ENCODE peak calls at places on chromosome 14, in four cellular contexts. One of them, this sample, is unnamed.

GRCh38 chr14:68884031-68885030 is 91.5 kb upstream of the ZFP36L1 start:
- DNase-seq in neural progenitor cell: no peak
- DNase-seq in fibroblast of lung: peak
- DNase-seq in Karpas-422: no peak
- DNase-seq in this sample: no peak

GRCh38 chr14:77144412-77145115 is 3.0 kb upstream of the ZDHHC22 start:
- DNase-seq in neural progenitor cell: no peak
- DNase-seq in Karpas-422: no peak
- DNase-seq in fibroblast of lung: no peak
- DNase-seq in this sample: no peak

GRCh38 chr14:55707365-55707804 is 127.4 kb downstream of the KTN1 start:
- DNase-seq in Karpas-422: peak
- DNase-seq in fibroblast of lung: peak
- DNase-seq in neural progenitor cell: peak
- DNase-seq in this sample: no peak

GRCh38 chr14:48035836-48036235 is 360.4 kb upstream of the MDGA2 start:
- DNase-seq in Karpas-422: no peak
- DNase-seq in neural progenitor cell: peak
- DNase-seq in fibroblast of lung: no peak
- DNase-seq in this sample: no peak

GRCh38 chr14:89757313-89757939 is 197.1 kb downstream of the EFCAB11 start:
- DNase-seq in fibroblast of lung: no peak
- DNase-seq in neural progenitor cell: no peak
- DNase-seq in Karpas-422: no peak
- DNase-seq in this sample: no peak

GRCh38 chr14:69612759-69613145 is 1.4 kb downstream of the SUSD6 start:
- DNase-seq in fibroblast of lung: no peak
- DNase-seq in neural progenitor cell: no peak
- DNase-seq in Karpas-422: no peak
- DNase-seq in this sample: no peak

GRCh38 chr14:90132821-90133570 is 71.2 kb downstream of the KCNK13 start:
- DNase-seq in fibroblast of lung: no peak
- DNase-seq in neural progenitor cell: no peak
- DNase-seq in Karpas-422: no peak
- DNase-seq in this sample: no peak

GRCh38 chr14:39184628-39185255 is 9.7 kb downstream of the PNN start:
- DNase-seq in Karpas-422: no peak
- DNase-seq in neural progenitor cell: no peak
- DNase-seq in fibroblast of lung: no peak
- DNase-seq in this sample: no peak

GRCh38 chr14:74978416-74978947 is 23.1 kb upstream of the PGF start:
- DNase-seq in Karpas-422: no peak
- DNase-seq in fibroblast of lung: no peak
- DNase-seq in neural progenitor cell: peak
- DNase-seq in this sample: no peak

GRCh38 chr14:68507544-68508081 is 285.3 kb downstream of the ZFP36L1 start:
- DNase-seq in fibroblast of lung: no peak
- DNase-seq in Karpas-422: no peak
- DNase-seq in neural progenitor cell: no peak
- DNase-seq in this sample: no peak

GRCh38 chr14:55102141-55102547 is 26.9 kb upstream of the LGALS3 start:
- DNase-seq in Karpas-422: peak
- DNase-seq in fibroblast of lung: peak
- DNase-seq in neural progenitor cell: peak
- DNase-seq in this sample: peak

GRCh38 chr14:56299306-56299984 is 181.2 kb downstream of the PELI2 start:
- DNase-seq in neural progenitor cell: no peak
- DNase-seq in Karpas-422: no peak
- DNase-seq in fibroblast of lung: peak
- DNase-seq in this sample: no peak

GRCh38 chr14:90274808-90275454 is 18.6 kb downstream of the PSMC1 start:
- DNase-seq in neural progenitor cell: no peak
- DNase-seq in fibroblast of lung: peak
- DNase-seq in Karpas-422: no peak
- DNase-seq in this sample: no peak

GRCh38 chr14:98176910-98177309 is 1095.1 kb downstream of the BCL11B start:
- DNase-seq in Karpas-422: no peak
- DNase-seq in fibroblast of lung: no peak
- DNase-seq in neural progenitor cell: no peak
- DNase-seq in this sample: no peak

GRCh38 chr14:94306047-94306978 is 13.2 kb upstream of the SERPINA10 start:
- DNase-seq in Karpas-422: no peak
- DNase-seq in neural progenitor cell: peak
- DNase-seq in fibroblast of lung: no peak
- DNase-seq in this sample: peak

GRCh38 chr14:72818998-72819397 is 74.9 kb downstream of the DPF3 start:
- DNase-seq in fibroblast of lung: no peak
- DNase-seq in Karpas-422: peak
- DNase-seq in neural progenitor cell: no peak
- DNase-seq in this sample: no peak

GRCh38 chr14:72816287-72816686 is 77.6 kb downstream of the DPF3 start:
- DNase-seq in neural progenitor cell: no peak
- DNase-seq in fibroblast of lung: no peak
- DNase-seq in Karpas-422: no peak
- DNase-seq in this sample: no peak

GRCh38 chr14:72812292-72812851 is 81.5 kb downstream of the DPF3 start:
- DNase-seq in neural progenitor cell: peak
- DNase-seq in Karpas-422: no peak
- DNase-seq in fibroblast of lung: no peak
- DNase-seq in this sample: no peak

GRCh38 chr14:72810201-72810600 is 83.7 kb downstream of the DPF3 start:
- DNase-seq in Karpas-422: no peak
- DNase-seq in neural progenitor cell: no peak
- DNase-seq in fibroblast of lung: no peak
- DNase-seq in this sample: no peak

DNA sequence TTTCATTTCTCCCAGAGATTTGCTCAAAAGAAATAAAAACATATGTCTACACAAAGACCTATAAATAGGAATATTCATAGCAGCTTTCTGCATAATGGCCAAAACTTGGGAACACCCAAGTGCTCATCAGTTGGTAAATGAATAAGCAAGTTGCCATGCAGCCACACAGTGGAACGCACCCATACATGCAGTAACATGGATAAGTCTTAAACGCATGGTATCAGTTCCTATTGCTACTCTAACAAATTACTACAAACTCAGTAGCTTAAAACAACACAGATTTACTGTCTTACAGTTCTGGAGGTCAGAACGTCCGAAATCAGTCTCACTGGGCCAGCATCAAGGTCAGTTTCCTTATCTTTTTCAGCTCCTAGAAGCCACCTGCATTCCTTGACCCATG is 78.4 kb downstream of the DPF3 start:
- DNase-seq in neural progenitor cell: no peak
- DNase-seq in Karpas-422: no peak
- DNase-seq in fibroblast of lung: no peak
- DNase-seq in this sample: no peak
- H3K9ac ChIP-seq in neural progenitor cell: no peak
- H3K9ac ChIP-seq in Karpas-422: no peak
- H3K9ac ChIP-seq in fibroblast of lung: no peak
- H3K9ac ChIP-seq in this sample: no peak

GRCh38 chr14:73467800-73468199 is 9.5 kb upstream of the NUMB start:
- DNase-seq in neural progenitor cell: no peak
- DNase-seq in Karpas-422: no peak
- DNase-seq in fibroblast of lung: peak
- DNase-seq in this sample: no peak

GRCh38 chr14:73467377-73467776 is 9.0 kb upstream of the NUMB start:
- DNase-seq in fibroblast of lung: peak
- DNase-seq in neural progenitor cell: no peak
- DNase-seq in Karpas-422: no peak
- DNase-seq in this sample: no peak

GRCh38 chr14:73463411-73463810 is 5.1 kb upstream of the NUMB start:
- DNase-seq in Karpas-422: no peak
- DNase-seq in fibroblast of lung: peak
- DNase-seq in neural progenitor cell: no peak
- DNase-seq in this sample: no peak

GRCh38 chr14:73468808-73469386 is 10.6 kb upstream of the NUMB start:
- DNase-seq in fibroblast of lung: no peak
- DNase-seq in Karpas-422: no peak
- DNase-seq in neural progenitor cell: no peak
- DNase-seq in this sample: no peak

DNA sequence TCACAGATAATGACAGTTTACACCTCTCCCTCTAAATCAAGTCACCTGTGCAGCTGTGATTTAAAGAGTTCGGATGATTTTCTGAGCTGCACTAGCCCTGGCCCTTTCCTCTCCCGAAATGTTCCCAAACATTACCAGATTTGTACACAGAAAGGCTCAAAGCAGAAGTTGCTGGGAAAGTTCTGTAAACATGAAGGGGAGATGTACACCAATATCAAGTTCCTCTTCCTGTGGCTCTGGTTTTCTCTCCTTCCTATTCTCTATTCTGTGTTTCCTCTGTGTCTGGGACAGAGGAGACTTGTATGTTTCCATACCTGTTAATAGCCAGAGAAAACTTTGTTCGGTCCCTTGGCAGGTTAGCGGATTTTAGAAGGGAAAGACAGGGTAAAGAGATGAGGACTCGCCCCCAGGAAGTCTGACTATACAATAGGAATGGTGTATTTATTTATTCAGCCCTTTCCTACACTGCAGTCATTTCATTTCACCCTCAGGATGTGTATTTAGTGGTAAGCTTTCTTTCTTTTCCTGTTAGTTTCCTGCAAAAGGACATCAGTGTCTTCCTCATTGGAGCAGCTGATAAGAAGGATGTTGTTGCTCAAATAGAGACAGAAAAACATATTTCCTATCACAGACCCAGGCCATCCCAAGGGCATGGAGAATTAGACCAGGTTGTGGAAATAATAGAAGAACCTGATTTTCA is 7.6 kb upstream of the NUMB start:
- DNase-seq in neural progenitor cell: no peak
- DNase-seq in Karpas-422: no peak
- DNase-seq in fibroblast of lung: peak
- DNase-seq in this sample: no peak
- H3K9ac ChIP-seq in neural progenitor cell: no peak
- H3K9ac ChIP-seq in Karpas-422: no peak
- H3K9ac ChIP-seq in fibroblast of lung: no peak
- H3K9ac ChIP-seq in this sample: peak

GRCh38 chr14:58244556-58245387 is at the start of gene PSMA3:
- DNase-seq in fibroblast of lung: peak
- DNase-seq in neural progenitor cell: peak
- DNase-seq in Karpas-422: peak
- DNase-seq in this sample: peak

GRCh38 chr14:58238252-58239247 is 6.1 kb upstream of the PSMA3 start:
- DNase-seq in fibroblast of lung: peak
- DNase-seq in neural progenitor cell: no peak
- DNase-seq in Karpas-422: no peak
- DNase-seq in this sample: no peak

GRCh38 chr14:58243790-58244555 is 670 bp upstream of the PSMA3 start:
- DNase-seq in neural progenitor cell: peak
- DNase-seq in fibroblast of lung: no peak
- DNase-seq in Karpas-422: peak
- DNase-seq in this sample: no peak

DNA sequence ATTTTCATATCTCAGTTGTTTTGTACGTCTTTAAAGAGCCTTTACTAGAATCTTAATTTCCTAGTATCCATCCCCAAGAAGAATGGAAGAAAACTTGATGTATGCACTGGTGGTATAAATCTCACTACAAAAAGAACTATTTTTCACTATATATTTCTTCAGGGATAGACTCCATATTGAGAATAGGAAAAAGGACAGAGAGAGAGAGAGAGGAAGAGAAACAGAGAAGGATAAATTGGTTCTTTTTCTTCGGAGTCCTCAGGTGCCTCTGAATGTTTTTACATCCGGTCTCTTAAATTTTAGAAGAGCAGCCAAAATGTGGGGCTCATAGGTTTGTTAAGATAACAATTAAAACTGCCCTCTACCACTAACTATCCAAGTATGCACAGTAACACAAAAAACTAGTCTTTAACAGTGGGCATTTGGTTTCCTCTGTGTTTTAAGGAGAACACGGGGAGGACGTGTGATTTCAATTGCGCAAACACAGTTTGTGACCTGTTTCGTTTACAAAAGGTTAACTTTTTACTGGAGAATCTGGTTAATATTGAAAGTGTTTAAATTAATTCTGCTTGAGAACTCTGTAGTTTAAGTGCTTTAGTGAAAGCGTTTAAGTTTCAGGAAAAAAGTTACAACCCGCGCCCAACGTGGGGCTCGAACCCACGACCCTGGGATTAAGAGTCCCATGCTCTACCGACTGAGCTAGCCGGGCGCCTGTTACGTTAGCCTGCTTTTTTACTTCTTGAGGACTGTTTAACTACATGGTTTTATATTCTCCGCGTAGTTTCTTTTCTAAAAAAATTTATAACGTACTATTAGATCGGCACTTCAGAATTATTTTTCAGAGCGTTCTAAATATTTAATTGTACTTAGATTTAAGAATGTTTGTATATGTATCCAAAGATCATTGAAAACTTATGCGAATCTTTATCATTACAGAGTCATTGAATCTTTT is 5.1 kb upstream of the PSMA3 start:
- DNase-seq in Karpas-422: peak
- DNase-seq in fibroblast of lung: peak
- DNase-seq in neural progenitor cell: peak
- DNase-seq in this sample: peak
- H3K9ac ChIP-seq in Karpas-422: peak
- H3K9ac ChIP-seq in fibroblast of lung: peak
- H3K9ac ChIP-seq in neural progenitor cell: peak
- H3K9ac ChIP-seq in this sample: peak

GRCh38 chr14:92475037-92475436 is 38.5 kb upstream of the RIN3 start:
- DNase-seq in fibroblast of lung: no peak
- DNase-seq in neural progenitor cell: no peak
- DNase-seq in Karpas-422: no peak
- DNase-seq in this sample: no peak

GRCh38 chr14:92471919-92472318 is 41.7 kb upstream of the RIN3 start:
- DNase-seq in Karpas-422: no peak
- DNase-seq in neural progenitor cell: no peak
- DNase-seq in fibroblast of lung: peak
- DNase-seq in this sample: peak

GRCh38 chr14:92473261-92473946 is 40.2 kb upstream of the RIN3 start:
- DNase-seq in neural progenitor cell: no peak
- DNase-seq in fibroblast of lung: peak
- DNase-seq in Karpas-422: no peak
- DNase-seq in this sample: no peak

GRCh38 chr14:92473947-92474535 is 39.5 kb upstream of the RIN3 start:
- DNase-seq in neural progenitor cell: no peak
- DNase-seq in fibroblast of lung: no peak
- DNase-seq in Karpas-422: no peak
- DNase-seq in this sample: no peak

DNA sequence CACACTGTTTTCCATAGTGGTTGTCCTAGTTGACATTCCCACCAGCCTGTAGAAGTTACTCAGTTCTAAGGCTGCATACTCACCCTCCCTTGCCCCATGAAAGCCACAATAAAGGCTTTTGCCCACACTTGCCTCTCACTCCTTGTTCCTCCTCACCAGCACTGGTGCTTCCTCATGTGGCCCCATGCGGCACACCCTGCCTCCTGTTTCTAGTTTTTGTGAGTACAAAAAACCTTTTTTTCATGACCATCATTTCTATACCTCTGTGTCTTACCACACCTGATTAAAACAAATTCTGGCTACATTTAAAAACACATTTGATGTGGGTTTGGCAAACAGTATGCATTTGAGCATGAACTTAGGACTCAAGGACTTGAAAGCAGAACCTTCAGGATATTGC is 40.7 kb upstream of the RIN3 start:
- DNase-seq in Karpas-422: no peak
- DNase-seq in fibroblast of lung: no peak
- DNase-seq in neural progenitor cell: no peak
- DNase-seq in this sample: no peak
- H3K9ac ChIP-seq in Karpas-422: no peak
- H3K9ac ChIP-seq in fibroblast of lung: no peak
- H3K9ac ChIP-seq in neural progenitor cell: no peak
- H3K9ac ChIP-seq in this sample: no peak

This sample was measured in colonic mucosa.